ENCODE peak calls at places on chromosomes 2 and 18, in four cellular contexts. Q, N, E and C are unnamed samples.

GRCh38 chr2:29113891-29114321 is 1.3 kb upstream of the CLIP4 start:
- DNase-seq in Q (peak; percentile 84), N (peak; percentile 46), E (peak; percentile 76), C (no peak)

GRCh38 chr2:16123421-16123820 is 183.1 kb downstream of the MYCN start:
- DNase-seq in N (no peak), Q (no peak), E (no peak), C (no peak)

GRCh38 chr2:10211822-10212438 is 89.4 kb downstream of the RRM2 start:
- DNase-seq in N (no peak), Q (no peak), E (no peak), C (no peak)

GRCh38 chr2:60962534-60962933 is 55.0 kb upstream of the PEX13 start:
- DNase-seq in Q (no peak), N (no peak), E (no peak), C (no peak)

GRCh38 chr2:33267745-33268144 is 208.7 kb upstream of the RASGRP3 start:
- DNase-seq in Q (no peak), N (no peak), E (no peak), C (no peak)

GRCh38 chr2:29329899-29330298 is 214.7 kb downstream of the CLIP4 start:
- DNase-seq in E (no peak), N (no peak), Q (no peak), C (no peak)

GRCh38 chr2:43898134-43898957 is 59.6 kb downstream of the ABCG8 start:
- DNase-seq in N (peak; percentile 75), Q (peak; percentile 75), E (peak; percentile 72), C (no peak)

GRCh38 chr2:166180951-166181812 is 53.4 kb upstream of the SCN1A start:
- DNase-seq in N (peak; percentile 54), Q (peak; percentile 70), E (peak; percentile 65), C (no peak)

GRCh38 chr2:200399046-200399445 is 92.6 kb downstream of the SPATS2L start:
- DNase-seq in N (no peak), Q (no peak), E (no peak), C (no peak)

GRCh38 chr2:179622635-179623034 is 238.8 kb downstream of the ZNF385B start:
- DNase-seq in N (no peak), E (no peak), Q (no peak), C (no peak)

GRCh38 chr2:95539836-95540235 is 52.0 kb upstream of the TRIM43 start:
- DNase-seq in Q (no peak), N (no peak), E (no peak), C (no peak)
- H3K9me3 ChIP-seq in Q (no peaks in the 10 kb centered on the region), N (no peaks in the 10 kb centered on the region), E (no peaks in the 10 kb centered on the region), C (no peaks in the 10 kb centered on the region)

GRCh38 chr18:57516068-57516467 is 70.4 kb downstream of the FECH start:
- DNase-seq in E (no peak), N (no peak), Q (no peak), C (no peak)
- H3K9me3 ChIP-seq in E (no peaks in the 10 kb centered on the region), N (no peaks in the 10 kb centered on the region), Q (no peaks in the 10 kb centered on the region), C (no peaks in the 10 kb centered on the region)

GRCh38 chr18:63908858-63909257 is 1.1 kb downstream of the SERPINB10 start:
- DNase-seq in N (no peak), Q (no peak), E (no peak), C (no peak)

GRCh38 chr18:63904694-63905093 is 3.1 kb upstream of the SERPINB10 start:
- DNase-seq in N (no peak), Q (no peak), E (no peak), C (no peak)

GRCh38 chr18:63909870-63910269 is 2.1 kb downstream of the SERPINB10 start:
- DNase-seq in Q (no peak), E (no peak), N (no peak), C (no peak)

GRCh38 chr18:63905361-63905760 is 2.4 kb upstream of the SERPINB10 start:
- DNase-seq in E (no peak), N (no peak), Q (no peak), C (no peak)

DNA sequence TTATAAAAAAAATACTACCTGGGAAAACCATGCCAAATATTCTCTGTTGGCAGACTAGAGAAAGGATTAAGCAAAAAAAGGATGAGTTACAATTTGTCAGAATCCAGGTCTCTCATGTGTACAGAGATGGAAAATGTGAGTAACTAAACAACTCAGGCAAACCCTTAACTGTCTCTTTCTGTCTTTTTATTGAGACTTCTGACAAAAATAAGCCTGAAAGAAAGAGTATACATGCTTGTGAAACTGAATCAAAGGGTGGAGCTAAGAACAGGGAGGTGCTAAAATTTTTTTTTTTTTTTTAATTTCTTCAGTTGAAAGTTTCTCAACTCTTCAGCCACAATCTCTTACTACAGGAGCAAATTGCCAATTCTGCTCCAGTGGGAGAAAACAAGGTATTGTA is at the start of gene SERPINB10:
- DNase-seq in N (no peak), Q (no peak), E (no peak), C (no peak)
- H3K9me3 ChIP-seq in N (no peaks in the 10 kb centered on the region), Q (no peaks in the 10 kb centered on the region), E (no peaks in the 10 kb centered on the region), C (no peaks in the 10 kb centered on the region)

GRCh38 chr2:123840016-123840415 is 185.1 kb upstream of the CNTNAP5 start:
- DNase-seq in E (no peak), N (no peak), Q (no peak), C (no peak)

GRCh38 chr2:123839326-123839725 is 185.8 kb upstream of the CNTNAP5 start:
- DNase-seq in E (no peak), N (no peak), Q (no peak), C (no peak)

DNA sequence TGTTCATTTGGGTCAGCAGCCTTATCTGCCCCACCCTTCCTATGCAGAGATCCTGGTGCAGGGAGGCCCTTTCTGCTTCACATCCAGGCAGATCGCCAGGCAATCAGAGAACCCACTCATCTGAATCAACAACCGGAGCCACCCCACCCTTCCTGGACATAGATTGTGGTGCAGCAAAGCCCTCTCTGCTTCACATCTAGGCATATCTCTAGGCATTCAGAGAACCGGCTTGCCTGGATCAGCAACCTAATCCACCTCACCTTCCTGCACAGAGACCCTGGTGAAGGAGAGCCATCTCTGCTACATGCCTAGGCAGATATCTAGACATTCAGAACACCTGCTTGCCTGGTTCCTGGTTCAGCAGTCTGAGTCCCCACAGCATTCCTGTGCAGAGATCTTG is 184.5 kb upstream of the CNTNAP5 start:
- DNase-seq in N (no peak), E (no peak), Q (no peak), C (no peak)
- H3K9me3 ChIP-seq in N (peaks cover 21% of the 10 kb centered on the region), E (peaks cover 12% of the 10 kb centered on the region), Q (no peaks in the 10 kb centered on the region), C (peaks cover 4% of the 10 kb centered on the region)

GRCh38 chr2:126658910-126659613 is 3.1 kb downstream of the GYPC start:
- DNase-seq in Q (peak; percentile 68), N (peak; percentile 54), E (peak; percentile 77), C (no peak)

GRCh38 chr2:126660068-126660467 is 4.1 kb downstream of the GYPC start:
- DNase-seq in Q (no peak), N (no peak), E (no peak), C (no peak)

GRCh38 chr2:126661702-126662465 is 5.9 kb downstream of the GYPC start:
- DNase-seq in E (no peak), N (no peak), Q (no peak), C (no peak)

GRCh38 chr2:126662623-126663022 is 6.7 kb downstream of the GYPC start:
- DNase-seq in E (no peak), Q (no peak), N (no peak), C (no peak)

DNA sequence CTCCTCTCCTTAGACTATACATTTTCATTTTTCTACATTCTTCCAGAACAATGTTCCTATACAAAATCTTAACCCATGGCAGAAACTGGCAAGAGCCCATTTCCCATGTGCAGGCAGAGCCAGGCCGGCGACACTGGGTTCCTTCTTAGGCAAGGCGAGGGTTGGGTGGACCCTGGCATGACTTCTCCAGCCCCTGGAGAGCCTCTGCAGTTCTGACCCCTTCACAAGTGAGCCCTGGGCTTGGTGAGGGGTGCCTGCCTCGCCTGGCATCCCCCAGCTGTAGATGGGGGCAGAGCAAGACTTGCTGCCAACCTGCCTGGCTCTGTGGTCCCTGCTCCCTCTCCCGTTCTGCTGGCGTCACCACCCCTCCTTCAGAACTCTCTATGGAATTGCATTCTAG is 5.0 kb downstream of the GYPC start:
- DNase-seq in N (no peak), E (no peak), Q (no peak), C (no peak)
- H3K9me3 ChIP-seq in N (no peaks in the 10 kb centered on the region), E (no peaks in the 10 kb centered on the region), Q (no peaks in the 10 kb centered on the region), C (peaks cover 2% of the 10 kb centered on the region)

GRCh38 chr2:95287336-95287735 is 9.8 kb upstream of the KCNIP3 start:
- DNase-seq in Q (no peak), N (no peak), E (no peak), C (no peak)
- H3K9me3 ChIP-seq in Q (no peaks in the 10 kb centered on the region), N (peaks cover 14% of the 10 kb centered on the region), E (peaks cover 10% of the 10 kb centered on the region), C (no peaks in the 10 kb centered on the region)

DNA sequence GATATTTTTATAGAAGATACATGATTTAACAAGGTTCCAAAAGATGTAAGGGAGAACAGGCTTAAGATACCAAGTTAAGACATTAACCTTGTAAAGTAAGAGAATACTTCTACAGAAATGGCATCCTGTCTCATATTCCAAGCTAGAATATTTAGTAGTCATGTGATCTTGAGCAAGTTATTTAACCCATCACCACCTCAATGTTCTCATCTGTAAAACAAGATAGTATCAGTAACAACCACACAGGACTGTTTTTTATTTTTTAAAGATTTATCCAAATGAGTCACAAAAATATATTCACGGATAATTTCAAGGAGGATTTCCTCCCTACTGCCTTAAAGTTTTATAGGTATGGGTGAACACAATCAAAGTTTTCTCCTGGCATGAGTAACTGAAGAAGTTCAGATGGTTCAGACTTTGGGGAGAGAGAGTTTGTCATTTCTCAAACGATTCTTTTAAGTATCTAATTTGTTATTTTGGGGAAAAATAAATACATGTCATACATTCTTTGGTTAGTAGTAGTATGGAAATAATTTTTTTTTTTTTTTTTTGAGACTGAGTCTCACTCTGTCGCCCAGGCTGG is 25.9 kb downstream of the ROCK1 start:
- DNase-seq in N (no peak), Q (no peak), E (no peak), C (no peak)
- H3K9me3 ChIP-seq in N (no peaks in the 10 kb centered on the region), Q (no peaks in the 10 kb centered on the region), E (no peaks in the 10 kb centered on the region), C (no peaks in the 10 kb centered on the region)